ENCODE peak calls at places on chromosomes 4 and X, in ten cellular contexts. One of them, this sample, is unnamed. For H3K9me3, the result is how much of the 10 kb centered on the place peaks cover.

GRCh38 chrX:21374163-21374993 is at the start of gene CNKSR2:
- DNase-seq in transverse colon: peak
- DNase-seq in IMR-90: peak
- DNase-seq in Peyer's patch: peak
- DNase-seq in heart left ventricle: peak
- DNase-seq in H1: peak
- DNase-seq in ovary: peak
- DNase-seq in vagina: no peak
- DNase-seq in sigmoid colon: peak
- DNase-seq in tibial nerve: peak
- DNase-seq in this sample: peak

GRCh38 chr4:1195894-1196401 is 23.6 kb upstream of the SPON2 start:
- DNase-seq in transverse colon: no peak
- DNase-seq in IMR-90: no peak
- DNase-seq in Peyer's patch: peak
- DNase-seq in heart left ventricle: peak
- DNase-seq in H1: no peak
- DNase-seq in ovary: no peak
- DNase-seq in vagina: no peak
- DNase-seq in sigmoid colon: peak
- DNase-seq in tibial nerve: no peak
- DNase-seq in this sample: no peak

GRCh38 chr4:181728567-181728966 is 514.6 kb upstream of the TENM3 start:
- DNase-seq in transverse colon: no peak
- DNase-seq in IMR-90: peak
- DNase-seq in Peyer's patch: no peak
- DNase-seq in heart left ventricle: no peak
- DNase-seq in H1: no peak
- DNase-seq in ovary: no peak
- DNase-seq in vagina: no peak
- DNase-seq in sigmoid colon: no peak
- DNase-seq in tibial nerve: no peak
- DNase-seq in this sample: no peak

GRCh38 chr4:53326535-53326934 is 39.3 kb downstream of the SCFD2 start:
- DNase-seq in transverse colon: no peak
- DNase-seq in IMR-90: no peak
- DNase-seq in Peyer's patch: no peak
- DNase-seq in heart left ventricle: no peak
- DNase-seq in H1: no peak
- DNase-seq in ovary: no peak
- DNase-seq in vagina: no peak
- DNase-seq in sigmoid colon: no peak
- DNase-seq in tibial nerve: no peak
- DNase-seq in this sample: no peak

GRCh38 chrX:133645977-133646750 is 230.9 kb upstream of the GPC4 start:
- DNase-seq in transverse colon: no peak
- DNase-seq in IMR-90: peak
- DNase-seq in Peyer's patch: no peak
- DNase-seq in heart left ventricle: no peak
- DNase-seq in H1: no peak
- DNase-seq in ovary: no peak
- DNase-seq in vagina: no peak
- DNase-seq in sigmoid colon: no peak
- DNase-seq in tibial nerve: no peak
- DNase-seq in this sample: no peak

GRCh38 chr4:188002346-188002745 is 6.8 kb downstream of the ZFP42 start:
- DNase-seq in transverse colon: no peak
- DNase-seq in IMR-90: peak
- DNase-seq in Peyer's patch: no peak
- DNase-seq in heart left ventricle: no peak
- DNase-seq in H1: no peak
- DNase-seq in ovary: no peak
- DNase-seq in vagina: no peak
- DNase-seq in sigmoid colon: no peak
- DNase-seq in tibial nerve: no peak
- DNase-seq in this sample: no peak

GRCh38 chrX:31272472-31272775 is 200.6 kb upstream of the FTHL17 start:
- DNase-seq in transverse colon: no peak
- DNase-seq in IMR-90: no peak
- DNase-seq in Peyer's patch: no peak
- DNase-seq in heart left ventricle: no peak
- DNase-seq in H1: no peak
- DNase-seq in ovary: no peak
- DNase-seq in vagina: no peak
- DNase-seq in sigmoid colon: no peak
- DNase-seq in tibial nerve: no peak
- DNase-seq in this sample: no peak

GRCh38 chrX:63404332-63404731 is 53.2 kb upstream of the SPIN4 start:
- DNase-seq in transverse colon: no peak
- DNase-seq in IMR-90: no peak
- DNase-seq in Peyer's patch: no peak
- DNase-seq in heart left ventricle: no peak
- DNase-seq in H1: no peak
- DNase-seq in ovary: no peak
- DNase-seq in vagina: no peak
- DNase-seq in sigmoid colon: no peak
- DNase-seq in tibial nerve: no peak
- DNase-seq in this sample: no peak

GRCh38 chr4:21367567-21367966 is 581.0 kb downstream of the KCNIP4 start:
- DNase-seq in transverse colon: no peak
- DNase-seq in IMR-90: no peak
- DNase-seq in Peyer's patch: no peak
- DNase-seq in heart left ventricle: no peak
- DNase-seq in H1: no peak
- DNase-seq in ovary: no peak
- DNase-seq in vagina: no peak
- DNase-seq in sigmoid colon: no peak
- DNase-seq in tibial nerve: no peak
- DNase-seq in this sample: no peak

DNA sequence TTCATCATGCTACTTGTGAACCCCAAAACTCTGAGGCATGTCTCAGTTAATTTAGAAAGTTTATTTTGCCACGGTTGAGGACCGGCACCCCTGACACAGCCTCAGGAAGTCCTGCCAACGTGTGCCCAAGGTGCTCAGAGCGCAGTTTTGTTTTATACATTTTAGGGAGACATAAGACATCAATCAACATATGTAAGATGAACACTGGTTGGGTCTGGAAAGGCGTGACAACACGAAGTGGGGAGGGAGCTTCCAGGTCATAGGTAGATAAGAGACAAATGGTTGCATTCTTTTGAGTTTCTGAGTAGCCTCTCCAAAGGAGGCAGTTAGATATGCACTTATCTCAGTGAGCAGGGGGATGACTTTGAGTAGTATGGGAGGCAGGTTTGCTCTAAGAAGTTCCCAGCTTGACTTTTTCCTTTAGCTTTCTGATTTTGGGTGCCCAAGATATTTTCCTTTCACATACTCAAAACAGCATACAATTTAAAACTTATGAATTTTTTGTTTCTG is 98.9 kb downstream of the SYTL5 start:
- DNase-seq in transverse colon: no peak
- DNase-seq in IMR-90: no peak
- DNase-seq in Peyer's patch: no peak
- DNase-seq in heart left ventricle: no peak
- DNase-seq in H1: no peak
- DNase-seq in ovary: no peak
- DNase-seq in vagina: no peak
- DNase-seq in sigmoid colon: no peak
- DNase-seq in tibial nerve: no peak
- DNase-seq in this sample: no peak
- TF ChIP-seq POLR2A in transverse colon: no peak
- TF ChIP-seq POLR2A in IMR-90: no peak
- TF ChIP-seq POLR2A in Peyer's patch: no peak
- TF ChIP-seq POLR2A in heart left ventricle: no peak
- TF ChIP-seq POLR2A in H1: no peak
- TF ChIP-seq POLR2A in ovary: no peak
- TF ChIP-seq POLR2A in vagina: no peak
- TF ChIP-seq POLR2A in sigmoid colon: no peak
- TF ChIP-seq POLR2A in tibial nerve: no peak
- TF ChIP-seq POLR2A in this sample: no peak

GRCh38 chr4:14749910-14750309 is 252.4 kb upstream of the CPEB2 start:
- DNase-seq in transverse colon: peak
- DNase-seq in IMR-90: no peak
- DNase-seq in Peyer's patch: no peak
- DNase-seq in heart left ventricle: no peak
- DNase-seq in H1: no peak
- DNase-seq in ovary: no peak
- DNase-seq in vagina: no peak
- DNase-seq in sigmoid colon: peak
- DNase-seq in tibial nerve: peak
- DNase-seq in this sample: no peak
- TF ChIP-seq CTCF in transverse colon: peak
- TF ChIP-seq CTCF in IMR-90: no peak
- TF ChIP-seq CTCF in Peyer's patch: no peak
- TF ChIP-seq CTCF in heart left ventricle: peak
- TF ChIP-seq CTCF in H1: peak
- TF ChIP-seq CTCF in ovary: no peak
- TF ChIP-seq CTCF in vagina: no peak
- TF ChIP-seq CTCF in sigmoid colon: peak
- TF ChIP-seq CTCF in tibial nerve: no peak
- TF ChIP-seq CTCF in this sample: no peak

DNA sequence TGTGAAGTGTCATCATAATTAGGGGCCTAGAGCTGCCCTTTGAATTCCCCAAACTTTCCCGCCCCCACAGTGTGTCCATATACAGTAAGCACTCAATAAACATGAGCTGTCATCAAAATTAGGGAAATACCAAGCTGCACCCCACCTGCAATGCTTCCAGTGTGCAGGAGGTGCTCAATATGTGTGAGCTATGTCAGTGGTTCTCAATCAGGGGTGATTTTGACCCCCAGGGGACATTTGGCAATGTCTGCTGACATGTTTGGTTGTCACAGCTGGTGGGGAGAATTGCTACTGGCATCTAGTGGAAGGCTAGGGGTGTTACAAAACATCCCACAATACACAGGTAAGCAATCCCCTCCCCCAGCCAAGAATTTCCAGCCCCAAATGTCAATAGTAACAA is 750 bp downstream of the CFP start:
- DNase-seq in transverse colon: no peak
- DNase-seq in IMR-90: no peak
- DNase-seq in Peyer's patch: no peak
- DNase-seq in heart left ventricle: no peak
- DNase-seq in H1: no peak
- DNase-seq in ovary: no peak
- DNase-seq in vagina: no peak
- DNase-seq in sigmoid colon: no peak
- DNase-seq in tibial nerve: no peak
- DNase-seq in this sample: no peak
- H3K9me3 ChIP-seq in transverse colon: under half
- H3K9me3 ChIP-seq in IMR-90: under half
- H3K9me3 ChIP-seq in Peyer's patch: under half
- H3K9me3 ChIP-seq in heart left ventricle: under half
- H3K9me3 ChIP-seq in H1: under half
- H3K9me3 ChIP-seq in ovary: under half
- H3K9me3 ChIP-seq in vagina: under half
- H3K9me3 ChIP-seq in sigmoid colon: under half
- H3K9me3 ChIP-seq in tibial nerve: under half
- H3K9me3 ChIP-seq in this sample: under half

GRCh38 chr4:184616633-184617471 is 32.4 kb downstream of the CASP3 start:
- DNase-seq in transverse colon: peak
- DNase-seq in IMR-90: no peak
- DNase-seq in Peyer's patch: no peak
- DNase-seq in heart left ventricle: no peak
- DNase-seq in H1: peak
- DNase-seq in ovary: no peak
- DNase-seq in vagina: no peak
- DNase-seq in sigmoid colon: no peak
- DNase-seq in tibial nerve: no peak
- DNase-seq in this sample: no peak
- TF ChIP-seq POLR2A in transverse colon: no peak
- TF ChIP-seq POLR2A in IMR-90: no peak
- TF ChIP-seq POLR2A in Peyer's patch: no peak
- TF ChIP-seq POLR2A in heart left ventricle: no peak
- TF ChIP-seq POLR2A in H1: no peak
- TF ChIP-seq POLR2A in ovary: no peak
- TF ChIP-seq POLR2A in vagina: no peak
- TF ChIP-seq POLR2A in sigmoid colon: no peak
- TF ChIP-seq POLR2A in tibial nerve: no peak
- TF ChIP-seq POLR2A in this sample: no peak

GRCh38 chr4:152776352-152776751 is 3.2 kb downstream of the TIGD4 start:
- DNase-seq in transverse colon: no peak
- DNase-seq in IMR-90: peak
- DNase-seq in Peyer's patch: no peak
- DNase-seq in heart left ventricle: no peak
- DNase-seq in H1: no peak
- DNase-seq in ovary: no peak
- DNase-seq in vagina: no peak
- DNase-seq in sigmoid colon: no peak
- DNase-seq in tibial nerve: no peak
- DNase-seq in this sample: no peak

GRCh38 chr4:152778656-152779512 is 646 bp downstream of the TIGD4 start:
- DNase-seq in transverse colon: peak
- DNase-seq in IMR-90: peak
- DNase-seq in Peyer's patch: peak
- DNase-seq in heart left ventricle: no peak
- DNase-seq in H1: no peak
- DNase-seq in ovary: peak
- DNase-seq in vagina: no peak
- DNase-seq in sigmoid colon: peak
- DNase-seq in tibial nerve: peak
- DNase-seq in this sample: peak

GRCh38 chr4:152777488-152777887 is 2.0 kb downstream of the TIGD4 start:
- DNase-seq in transverse colon: no peak
- DNase-seq in IMR-90: no peak
- DNase-seq in Peyer's patch: no peak
- DNase-seq in heart left ventricle: no peak
- DNase-seq in H1: no peak
- DNase-seq in ovary: no peak
- DNase-seq in vagina: no peak
- DNase-seq in sigmoid colon: no peak
- DNase-seq in tibial nerve: no peak
- DNase-seq in this sample: no peak

GRCh38 chr4:152780267-152780811 is 585 bp downstream of the ARFIP1 start:
- DNase-seq in transverse colon: no peak
- DNase-seq in IMR-90: peak
- DNase-seq in Peyer's patch: no peak
- DNase-seq in heart left ventricle: peak
- DNase-seq in H1: no peak
- DNase-seq in ovary: peak
- DNase-seq in vagina: no peak
- DNase-seq in sigmoid colon: no peak
- DNase-seq in tibial nerve: no peak
- DNase-seq in this sample: no peak

DNA sequence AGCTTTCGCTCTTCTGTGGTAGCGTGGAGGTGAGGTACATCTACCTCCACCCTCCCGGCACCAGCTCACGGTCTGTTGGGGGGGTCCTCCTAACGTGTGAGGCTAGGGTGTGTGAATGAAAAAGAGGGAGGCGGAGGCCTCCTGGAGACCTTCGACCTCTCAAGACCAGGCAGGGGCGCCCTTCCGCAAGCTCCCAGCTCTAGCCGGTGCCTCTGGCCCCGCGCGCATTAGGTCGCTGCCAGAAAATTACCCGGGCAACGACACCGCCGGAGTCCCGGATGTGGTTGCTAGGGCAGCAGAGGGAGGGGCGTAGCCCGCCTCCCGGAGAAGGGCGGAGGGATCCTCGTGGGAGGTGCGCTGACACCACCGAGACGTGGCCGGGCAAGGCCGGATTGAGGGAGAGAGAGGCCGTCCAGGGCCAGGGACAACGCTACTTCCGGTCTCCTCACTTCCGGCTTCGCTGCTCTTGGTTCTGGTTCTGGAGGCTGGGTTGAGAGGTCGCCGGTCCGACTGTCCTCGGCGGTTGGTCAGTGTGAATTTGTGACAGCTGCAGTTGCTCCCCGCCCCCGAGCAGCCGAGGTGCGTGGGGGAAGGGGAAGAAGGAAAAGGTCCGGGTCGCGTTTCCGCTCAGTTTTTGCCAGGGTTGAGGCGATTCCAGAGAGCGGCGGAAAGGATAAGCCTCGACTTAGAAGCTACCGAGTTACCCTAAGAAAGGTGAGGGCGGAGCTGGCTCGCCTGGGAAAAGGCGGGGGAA is at the start of the genes ARFIP1 and TIGD4:
- DNase-seq in transverse colon: peak
- DNase-seq in IMR-90: peak
- DNase-seq in Peyer's patch: peak
- DNase-seq in heart left ventricle: peak
- DNase-seq in H1: peak
- DNase-seq in ovary: peak
- DNase-seq in vagina: peak
- DNase-seq in sigmoid colon: peak
- DNase-seq in tibial nerve: peak
- DNase-seq in this sample: peak
- TF ChIP-seq CTCF in transverse colon: no peak
- TF ChIP-seq CTCF in IMR-90: peak
- TF ChIP-seq CTCF in Peyer's patch: no peak
- TF ChIP-seq CTCF in heart left ventricle: peak
- TF ChIP-seq CTCF in H1: peak
- TF ChIP-seq CTCF in ovary: peak
- TF ChIP-seq CTCF in vagina: no peak
- TF ChIP-seq CTCF in sigmoid colon: no peak
- TF ChIP-seq CTCF in tibial nerve: peak
- TF ChIP-seq CTCF in this sample: no peak